ENCODE peak calls at places on chromosomes 3 and 15, in five cellular contexts. B is omental fat pad, F is SK-N-DZ, O is KBM-7, C is T-cell. R is an unnamed sample.
A peak's percentile ranks its signal among the peaks of the same experiment; 100 is the strongest.

GRCh38 chr15:69562564-69562963 is 109.9 kb downstream of the RPLP1 start:
- DNase-seq in B (no peak), C (no peak), O (no peak), F (no peak), R (no peak)

GRCh38 chr3:117193390-117193789 is 483.8 kb downstream of the TUSC7 start:
- DNase-seq in O (no peak), B (no peak), C (no peak), F (no peak), R (no peak)

GRCh38 chr3:126341755-126342150 is 15.5 kb downstream of the KLF15 start:
- DNase-seq in B (no peak), F (no peak), C (no peak), O (no peak), R (no peak)

GRCh38 chr3:113051222-113051804 is 60.5 kb downstream of the GTPBP8 start:
- DNase-seq in F (peak; percentile 79), O (peak; percentile 85), B (peak; percentile 91), C (peak; percentile 76), R (peak; percentile 79)

GRCh38 chr15:88638626-88639372 is at the start of gene ISG20:
- DNase-seq in F (peak; percentile 77), O (peak; percentile 98), B (peak; percentile 93), C (peak; percentile 99), R (peak; percentile 96)

GRCh38 chr3:174229916-174230315 is 629.2 kb upstream of the NAALADL2 start:
- DNase-seq in B (no peak), C (no peak), F (no peak), O (no peak), R (no peak)

GRCh38 chr3:42264399-42265058 is 1.5 kb downstream of the CCK start:
- DNase-seq in O (no peak), F (no peak), C (no peak), B (peak; percentile 34), R (peak; percentile 15)

GRCh38 chr3:175431396-175431795 is 572.3 kb downstream of the NAALADL2 start:
- DNase-seq in C (no peak), B (no peak), F (no peak), O (no peak), R (no peak)

GRCh38 chr15:74752486-74753395 is 4.1 kb downstream of the CYP1A2 start:
- DNase-seq in F (no peak), O (no peak), C (no peak), B (no peak), R (no peak)

GRCh38 chr3:141486416-141486734 is 452 bp upstream of the RASA2 start:
- DNase-seq in C (no peak), F (no peak), B (no peak), O (peak; percentile 35), R (no peak)

GRCh38 chr3:20912406-20912805 is 726.4 kb upstream of the SGO1 start:
- DNase-seq in F (no peak), B (no peak), C (no peak), O (no peak), R (no peak)

GRCh38 chr3:117184574-117184973 is 475.0 kb downstream of the TUSC7 start:
- DNase-seq in O (no peak), B (no peak), C (no peak), F (no peak), R (no peak)

GRCh38 chr3:13009132-13009945 is 63.9 kb downstream of the IQSEC1 start:
- DNase-seq in F (no peak), O (peak; percentile 95), B (no peak), C (peak; percentile 50), R (peak; percentile 77)

GRCh38 chr3:98243843-98244242 is 20.2 kb upstream of the OR5H6 start:
- DNase-seq in B (no peak), O (no peak), F (no peak), C (no peak), R (no peak)

GRCh38 chr3:31878231-31878838 is 102.7 kb downstream of the OSBPL10 start:
- DNase-seq in F (no peak), C (no peak), B (no peak), O (no peak), R (no peak)

GRCh38 chr15:45648521-45649200 is 13.8 kb downstream of the SQOR start:
- DNase-seq in C (no peak), O (no peak), F (no peak), B (no peak), R (peak; percentile 77)

GRCh38 chr3:158727499-158728377 is 4.5 kb downstream of the RARRES1 start:
- DNase-seq in O (peak; percentile 79), C (peak; percentile 14), F (peak; percentile 72), B (no peak), R (peak; percentile 66)

GRCh38 chr3:56294316-56294715 is 174.0 kb downstream of the ERC2 start:
- DNase-seq in O (no peak), F (no peak), B (no peak), C (no peak), R (no peak)